ENCODE peak calls at places on chromosomes 4 and X, in six cellular contexts. V, P, O, G, Q and T are unnamed samples.

GRCh38 chr4:81040175-81040659 is 9.7 kb downstream of the BMP3 start:
- DNase-seq in V (peak), G (no peak), P (peak), O (peak), Q (no peak), T (peak)

GRCh38 chr4:76902233-76902890 is 4.4 kb upstream of the SOWAHB start:
- DNase-seq in V (no peak), O (no peak), P (no peak), Q (no peak), G (no peak), T (no peak)

GRCh38 chrX:1754077-1754476 is 139.2 kb downstream of the ASMT start:
- DNase-seq in Q (no peak), P (no peak), O (no peak), G (no peak), V (no peak), T (no peak)

GRCh38 chr4:35885081-35885480 is 359.2 kb downstream of the ARAP2 start:
- DNase-seq in G (no peak), O (no peak), V (no peak), Q (no peak), P (no peak), T (no peak)

GRCh38 chrX:57156397-57157049 is 19.3 kb upstream of the SPIN2A start:
- DNase-seq in P (peak), Q (peak), G (peak), V (no peak), O (peak), T (peak)

GRCh38 chr4:32684160-32684559 is 1964.0 kb downstream of the PCDH7 start:
- DNase-seq in G (no peak), P (no peak), V (no peak), Q (no peak), O (no peak), T (no peak)

GRCh38 chr4:545612-546011 is 30.5 kb downstream of the TMEM271 start:
- DNase-seq in O (no peak), V (no peak), G (no peak), Q (no peak), P (no peak), T (no peak)

GRCh38 chrX:48617542-48618340 is 20.4 kb downstream of the WDR13 start:
- DNase-seq in V (no peak), P (peak), G (no peak), O (no peak), Q (no peak), T (peak)

GRCh38 chr4:5706486-5707290 is 1.7 kb downstream of the EVC2 start:
- DNase-seq in Q (no peak), V (no peak), G (no peak), O (no peak), P (no peak), T (no peak)

GRCh38 chr4:103996637-103997036 is 276.9 kb upstream of the TACR3 start:
- DNase-seq in P (peak), Q (no peak), O (peak), V (no peak), G (peak), T (no peak)

GRCh38 chr4:145012841-145013240 is 85.2 kb downstream of the ANAPC10 start:
- DNase-seq in O (no peak), Q (no peak), P (peak), V (no peak), G (no peak), T (no peak)

GRCh38 chr4:113683143-113683542 is 78.4 kb downstream of the CAMK2D start:
- DNase-seq in Q (no peak), O (no peak), G (no peak), V (no peak), P (no peak), T (peak)

GRCh38 chr4:177047070-177047850 is 254.5 kb upstream of the VEGFC start:
- DNase-seq in G (peak), V (peak), Q (peak), O (peak), P (peak), T (peak)

GRCh38 chr4:156388826-156389225 is 435.2 kb upstream of the CTSO start:
- DNase-seq in V (no peak), G (no peak), P (peak), Q (no peak), O (no peak), T (no peak)

GRCh38 chr4:158043971-158044618 is 128.7 kb downstream of the GASK1B start:
- DNase-seq in V (no peak), O (no peak), P (no peak), G (no peak), Q (no peak), T (no peak)

GRCh38 chr4:11529625-11530201 is 101.0 kb upstream of the HS3ST1 start:
- DNase-seq in V (no peak), O (no peak), G (no peak), P (peak), Q (no peak), T (no peak)

GRCh38 chr4:11894976-11895375 is 466.3 kb upstream of the HS3ST1 start:
- DNase-seq in P (no peak), V (no peak), Q (no peak), O (no peak), G (no peak), T (no peak)

GRCh38 chr4:183118141-183118540 is 19.1 kb downstream of the WWC2 start:
- DNase-seq in V (no peak), O (no peak), P (no peak), G (no peak), Q (no peak), T (no peak)